ENCODE peak calls at places on chromosome 7, in six cellular contexts. One of them, this sample, is unnamed.

GRCh38 chr7:157013602-157014549 is 3.4 kb upstream of the MNX1 start:
- DNase-seq in mesothelial cell of epicardium: no peak
- DNase-seq in HTR-8/SVneo: no peak
- DNase-seq in activated T-helper 9 cell treated with anti-CD3 and anti-CD28 coated beads, Interleukin-2, amount 50 U/mL, for 16 hours: no peak
- DNase-seq in caudate nucleus: no peak
- DNase-seq in nephron progenitor cell: no peak
- DNase-seq in this sample: no peak

GRCh38 chr7:101935521-101936141 is 118.2 kb downstream of the CUX1 start:
- DNase-seq in HTR-8/SVneo: no peak
- DNase-seq in activated T-helper 9 cell treated with anti-CD3 and anti-CD28 coated beads, Interleukin-2, amount 50 U/mL, for 16 hours: no peak
- DNase-seq in nephron progenitor cell: no peak
- DNase-seq in caudate nucleus: no peak
- DNase-seq in mesothelial cell of epicardium: no peak
- DNase-seq in this sample: no peak

GRCh38 chr7:64881461-64882287 is 21.4 kb upstream of the ZNF273 start:
- DNase-seq in activated T-helper 9 cell treated with anti-CD3 and anti-CD28 coated beads, Interleukin-2, amount 50 U/mL, for 16 hours: no peak
- DNase-seq in nephron progenitor cell: no peak
- DNase-seq in mesothelial cell of epicardium: peak
- DNase-seq in caudate nucleus: no peak
- DNase-seq in HTR-8/SVneo: no peak
- DNase-seq in this sample: peak

GRCh38 chr7:45649560-45650346 is 75.6 kb downstream of the ADCY1 start:
- DNase-seq in nephron progenitor cell: no peak
- DNase-seq in mesothelial cell of epicardium: no peak
- DNase-seq in caudate nucleus: no peak
- DNase-seq in HTR-8/SVneo: no peak
- DNase-seq in activated T-helper 9 cell treated with anti-CD3 and anti-CD28 coated beads, Interleukin-2, amount 50 U/mL, for 16 hours: no peak
- DNase-seq in this sample: no peak

GRCh38 chr7:125061776-125062397 is 132.3 kb upstream of the POT1 start:
- DNase-seq in activated T-helper 9 cell treated with anti-CD3 and anti-CD28 coated beads, Interleukin-2, amount 50 U/mL, for 16 hours: no peak
- DNase-seq in nephron progenitor cell: no peak
- DNase-seq in caudate nucleus: no peak
- DNase-seq in mesothelial cell of epicardium: no peak
- DNase-seq in HTR-8/SVneo: peak
- DNase-seq in this sample: no peak

GRCh38 chr7:88183051-88183450 is 36.8 kb downstream of the SRI start:
- DNase-seq in mesothelial cell of epicardium: no peak
- DNase-seq in caudate nucleus: no peak
- DNase-seq in HTR-8/SVneo: no peak
- DNase-seq in nephron progenitor cell: no peak
- DNase-seq in activated T-helper 9 cell treated with anti-CD3 and anti-CD28 coated beads, Interleukin-2, amount 50 U/mL, for 16 hours: no peak
- DNase-seq in this sample: no peak

GRCh38 chr7:95493247-95493646 is 7.5 kb downstream of the ASB4 start:
- DNase-seq in mesothelial cell of epicardium: no peak
- DNase-seq in HTR-8/SVneo: no peak
- DNase-seq in nephron progenitor cell: no peak
- DNase-seq in caudate nucleus: no peak
- DNase-seq in activated T-helper 9 cell treated with anti-CD3 and anti-CD28 coated beads, Interleukin-2, amount 50 U/mL, for 16 hours: no peak
- DNase-seq in this sample: no peak

GRCh38 chr7:135129579-135129978 is 18.3 kb upstream of the TMEM140 start:
- DNase-seq in nephron progenitor cell: no peak
- DNase-seq in activated T-helper 9 cell treated with anti-CD3 and anti-CD28 coated beads, Interleukin-2, amount 50 U/mL, for 16 hours: no peak
- DNase-seq in HTR-8/SVneo: no peak
- DNase-seq in caudate nucleus: no peak
- DNase-seq in mesothelial cell of epicardium: no peak
- DNase-seq in this sample: no peak

GRCh38 chr7:146115665-146116451 is 743 bp upstream of the CNTNAP2 start:
- DNase-seq in activated T-helper 9 cell treated with anti-CD3 and anti-CD28 coated beads, Interleukin-2, amount 50 U/mL, for 16 hours: no peak
- DNase-seq in mesothelial cell of epicardium: peak
- DNase-seq in caudate nucleus: peak
- DNase-seq in nephron progenitor cell: peak
- DNase-seq in HTR-8/SVneo: peak
- DNase-seq in this sample: peak

GRCh38 chr7:102288285-102288930 is 1.7 kb downstream of the SH2B2 start:
- DNase-seq in mesothelial cell of epicardium: no peak
- DNase-seq in HTR-8/SVneo: no peak
- DNase-seq in activated T-helper 9 cell treated with anti-CD3 and anti-CD28 coated beads, Interleukin-2, amount 50 U/mL, for 16 hours: no peak
- DNase-seq in nephron progenitor cell: no peak
- DNase-seq in caudate nucleus: no peak
- DNase-seq in this sample: no peak

GRCh38 chr7:148121426-148121825 is 469.1 kb upstream of the C7orf33 start:
- DNase-seq in mesothelial cell of epicardium: no peak
- DNase-seq in activated T-helper 9 cell treated with anti-CD3 and anti-CD28 coated beads, Interleukin-2, amount 50 U/mL, for 16 hours: no peak
- DNase-seq in caudate nucleus: no peak
- DNase-seq in nephron progenitor cell: no peak
- DNase-seq in HTR-8/SVneo: no peak
- DNase-seq in this sample: no peak